ENCODE peak calls at places on chromosomes 2 and 18, in ten cellular contexts. N is SJSA1, G is neural progenitor cell, V is Karpas-422, O is hepatocyte, Q is A673, E is cardiac muscle cell, Y is colonic mucosa, Z is ovary, C is IMR-90. X is an unnamed sample. For H3K27me3, the result is how much of the 10 kb centered on the place peaks cover.

GRCh38 chr2:231590614-231591013 is 2.0 kb upstream of the TEX44 start:
- DNase-seq in N (no peak), V (peak), Z (no peak), O (peak), Q (no peak), E (peak), C (no peak), G (no peak), Y (no peak), X (no peak)

GRCh38 chr2:145096582-145096981 is 576.7 kb upstream of the ZEB2 start:
- DNase-seq in N (no peak), Y (no peak), O (no peak), Q (no peak), V (no peak), E (no peak), C (peak), G (no peak), Z (no peak), X (no peak)

GRCh38 chr2:7646661-7647060 is 729.4 kb downstream of the RNF144A start:
- DNase-seq in N (no peak), Q (no peak), O (no peak), C (no peak), V (no peak), Z (no peak), G (no peak), Y (no peak), E (no peak), X (no peak)

GRCh38 chr2:230891108-230891507 is 26.4 kb downstream of the ITM2C start:
- DNase-seq in G (no peak), O (no peak), Y (no peak), N (no peak), Q (no peak), C (no peak), Z (no peak), E (no peak), V (no peak), X (peak)

GRCh38 chr18:63762518-63762917 is 12.7 kb upstream of the SERPINB7 start:
- DNase-seq in C (peak), G (no peak), E (no peak), Q (no peak), N (no peak), V (no peak), O (no peak), Y (no peak), Z (no peak), X (no peak)

GRCh38 chr18:73564073-73564472 is 583.6 kb downstream of the FBXO15 start:
- DNase-seq in Y (no peak), G (no peak), Q (peak), C (peak), N (peak), E (no peak), V (no peak), O (peak), Z (no peak), X (no peak)

GRCh38 chr2:226478121-226478809 is 321.4 kb downstream of the IRS1 start:
- DNase-seq in O (peak), G (peak), Z (peak), Y (peak), Q (peak), C (peak), V (no peak), E (peak), N (peak), X (no peak)

GRCh38 chr18:30440351-30440750 is 602.2 kb downstream of the DSC3 start:
- DNase-seq in C (no peak), Y (no peak), V (no peak), O (no peak), Q (no peak), Z (no peak), N (no peak), G (no peak), E (no peak), X (no peak)

GRCh38 chr18:36130039-36130831 is 536 bp downstream of the ELP2 start:
- DNase-seq in Y (no peak), C (peak), V (peak), Z (no peak), N (no peak), G (no peak), O (no peak), Q (no peak), E (no peak), X (no peak)

GRCh38 chr2:161005170-161005569 is 155.1 kb upstream of the TANK start:
- DNase-seq in E (no peak), V (peak), Q (no peak), O (no peak), G (no peak), C (no peak), N (no peak), Y (no peak), Z (no peak), X (no peak)

GRCh38 chr2:98518106-98518505 is 73.4 kb downstream of the INPP4A start:
- DNase-seq in Z (no peak), N (no peak), E (no peak), Y (peak), G (peak), O (no peak), C (no peak), V (peak), Q (peak), X (no peak)

GRCh38 chr2:133886735-133887675 is 318.7 kb upstream of the NCKAP5 start:
- DNase-seq in C (peak), O (peak), Q (peak), N (peak), G (peak), Y (peak), V (peak), E (peak), Z (peak), X (peak)

GRCh38 chr2:167844714-167845530 is 402.5 kb downstream of the STK39 start:
- DNase-seq in N (no peak), Y (peak), Q (peak), G (peak), O (peak), Z (no peak), V (peak), E (no peak), C (no peak), X (no peak)

GRCh38 chr18:10490401-10491289 is 35.2 kb upstream of the NAPG start:
- DNase-seq in Y (no peak), N (no peak), E (peak), O (peak), C (no peak), Z (no peak), Q (no peak), G (peak), V (peak), X (no peak)

GRCh38 chr2:219327719-219328118 is 4.8 kb downstream of the RESP18 start:
- DNase-seq in E (no peak), G (no peak), O (no peak), Q (no peak), C (no peak), Z (no peak), N (no peak), Y (no peak), V (no peak), X (no peak)

GRCh38 chr18:3177902-3178687 is 41.7 kb downstream of the MYOM1 start:
- DNase-seq in Y (peak), V (peak), Z (no peak), N (no peak), C (peak), E (no peak), G (no peak), O (no peak), Q (no peak), X (peak)

GRCh38 chr18:12686100-12686499 is 16.4 kb downstream of the CEP76 start:
- DNase-seq in C (peak), E (no peak), G (no peak), V (peak), O (no peak), Z (no peak), Q (peak), N (no peak), Y (no peak), X (no peak)

GRCh38 chr18:23341383-23341782 is 111.7 kb upstream of the RIOK3 start:
- DNase-seq in E (no peak), Z (no peak), N (no peak), C (peak), V (no peak), O (no peak), G (no peak), Q (no peak), Y (no peak), X (no peak)

GRCh38 chr18:42401131-42401673 is 446.2 kb downstream of the PIK3C3 start:
- DNase-seq in Y (no peak), C (no peak), G (peak), Z (no peak), E (no peak), V (no peak), O (no peak), N (no peak), Q (no peak), X (no peak)

GRCh38 chr2:218829868-218830451 is 1.6 kb downstream of the PRKAG3 start:
- DNase-seq in Y (no peak), G (no peak), N (no peak), O (no peak), Z (no peak), E (no peak), V (no peak), Q (no peak), C (no peak), X (no peak)

GRCh38 chr2:64857581-64858471 is 131.4 kb upstream of the SLC1A4 start:
- DNase-seq in Y (peak), G (peak), O (peak), E (peak), V (no peak), C (peak), Z (peak), Q (peak), N (no peak), X (no peak)

GRCh38 chr2:85913854-85914524 is 25.2 kb upstream of the ST3GAL5 start:
- DNase-seq in G (no peak), C (peak), N (no peak), Z (no peak), O (no peak), Y (no peak), E (no peak), Q (no peak), V (no peak), X (no peak)

GRCh38 chr2:168545439-168546082 is 89.5 kb downstream of the CERS6 start:
- DNase-seq in C (peak), G (peak), Q (no peak), Z (no peak), O (peak), E (peak), V (no peak), N (peak), Y (peak), X (no peak)

GRCh38 chr2:137886432-137886831 is 77.8 kb upstream of the HNMT start:
- DNase-seq in O (peak), G (peak), N (no peak), Q (peak), E (peak), Z (no peak), Y (no peak), C (no peak), V (peak), X (no peak)

GRCh38 chr2:230650585-230651137 is 62.0 kb upstream of the CAB39 start:
- DNase-seq in C (no peak), Y (no peak), G (peak), Q (peak), V (no peak), E (no peak), Z (no peak), N (no peak), O (no peak), X (peak)

GRCh38 chr2:96336104-96336775 is 674 bp downstream of the NCAPH start:
- DNase-seq in E (no peak), Q (no peak), Z (no peak), O (no peak), Y (no peak), N (no peak), G (no peak), V (no peak), C (no peak), X (no peak)

GRCh38 chr2:69564604-69565003 is 78.9 kb downstream of the AAK1 start:
- DNase-seq in G (no peak), C (no peak), E (no peak), N (no peak), O (no peak), V (no peak), Q (no peak), Z (no peak), Y (no peak), X (no peak)

GRCh38 chr2:68432696-68433658 is 34.1 kb downstream of the FBXO48 start:
- DNase-seq in C (no peak), G (no peak), N (no peak), O (no peak), Q (no peak), V (peak), E (no peak), Y (no peak), Z (no peak), X (no peak)

GRCh38 chr18:36153203-36153602 is 23.5 kb downstream of the ELP2 start:
- DNase-seq in V (no peak), G (no peak), C (peak), N (no peak), O (peak), Z (peak), Y (no peak), Q (no peak), E (no peak), X (no peak)

GRCh38 chr18:50006470-50007046 is 188.4 kb downstream of the MYO5B start:
- DNase-seq in O (no peak), N (no peak), Y (no peak), Q (no peak), E (no peak), C (no peak), V (no peak), Z (no peak), G (no peak), X (no peak)

GRCh38 chr2:110816404-110817365 is 84.3 kb downstream of the ACOXL start:
- DNase-seq in G (no peak), V (no peak), Z (no peak), N (no peak), C (peak), E (no peak), O (no peak), Y (no peak), Q (no peak), X (no peak)

DNA sequence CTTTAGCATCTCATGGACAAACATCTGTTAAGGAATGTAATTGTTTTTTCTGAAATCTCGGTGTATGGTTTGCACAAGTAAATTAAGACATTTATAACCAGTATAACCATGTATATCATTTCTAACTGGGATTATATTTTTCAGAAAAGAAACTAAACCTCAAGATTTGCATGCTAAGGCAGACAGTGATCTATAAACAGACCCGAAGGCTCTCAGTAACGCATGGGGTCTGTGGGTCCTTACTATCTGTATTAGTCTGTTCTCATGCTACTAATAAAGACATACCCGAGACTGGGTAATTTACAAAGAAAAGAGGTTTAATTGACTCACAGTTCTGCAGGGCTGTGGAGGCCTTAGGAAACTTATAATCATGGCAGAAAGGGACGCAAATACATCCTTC is 130.7 kb downstream of the SLC8A1 start:
- DNase-seq in O (no peak), Y (no peak), Z (no peak), Q (no peak), V (no peak), N (no peak), G (no peak), E (no peak), C (no peak), X (no peak)
- H3K4me3 ChIP-seq in O (no peak), Y (no peak), Z (no peak), Q (no peak), V (no peak), N (no peak), G (no peak), E (no peak), C (no peak), X (no peak)

DNA sequence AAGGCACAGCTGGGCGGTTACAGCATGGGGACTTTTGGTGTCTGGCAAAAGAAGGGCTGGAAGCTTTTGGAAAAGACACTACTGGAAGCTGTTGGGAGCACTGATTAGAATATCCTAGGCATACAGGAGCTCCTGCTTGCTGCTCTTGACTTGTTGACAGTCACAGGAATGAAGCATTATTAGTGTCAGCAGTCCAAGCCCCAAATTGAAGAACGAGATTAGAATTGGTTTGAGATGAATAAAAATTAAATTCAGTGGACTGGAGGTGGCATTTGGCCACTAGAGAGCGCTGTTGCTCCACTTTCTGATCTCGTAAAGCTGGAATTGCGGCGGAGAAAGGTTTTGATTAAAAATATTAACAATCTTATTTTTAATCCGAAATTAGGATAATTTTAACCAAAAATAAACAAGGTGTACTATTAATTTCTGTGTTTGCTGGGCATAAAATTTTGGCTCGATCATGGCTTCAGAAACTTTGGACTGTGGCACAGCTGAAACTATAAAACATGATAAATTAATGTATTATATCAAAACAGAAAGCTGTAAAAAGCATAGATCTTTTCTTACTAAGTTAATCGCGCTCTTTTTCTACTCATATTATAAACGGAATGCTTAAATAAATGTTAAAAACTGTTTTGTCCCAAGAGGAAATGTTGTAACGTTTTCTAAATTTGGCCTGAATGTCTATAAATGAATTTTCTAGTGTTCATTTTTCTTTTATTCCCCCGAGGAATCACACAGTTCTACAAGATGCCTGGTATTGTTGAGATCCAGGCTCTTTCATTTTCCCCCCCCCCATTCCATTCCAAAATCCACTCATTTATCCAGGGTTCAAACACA is 2.4 kb upstream of the HOXD8 start:
- DNase-seq in Q (peak), N (no peak), V (peak), O (peak), E (peak), C (peak), Z (peak), G (peak), Y (peak), X (peak)
- H3K27me3 ChIP-seq in Q (under half), N (under half), V (under half), O (half or more), E (half or more), C (half or more), Z (under half), G (half or more), Y (half or more), X (half or more)

DNA sequence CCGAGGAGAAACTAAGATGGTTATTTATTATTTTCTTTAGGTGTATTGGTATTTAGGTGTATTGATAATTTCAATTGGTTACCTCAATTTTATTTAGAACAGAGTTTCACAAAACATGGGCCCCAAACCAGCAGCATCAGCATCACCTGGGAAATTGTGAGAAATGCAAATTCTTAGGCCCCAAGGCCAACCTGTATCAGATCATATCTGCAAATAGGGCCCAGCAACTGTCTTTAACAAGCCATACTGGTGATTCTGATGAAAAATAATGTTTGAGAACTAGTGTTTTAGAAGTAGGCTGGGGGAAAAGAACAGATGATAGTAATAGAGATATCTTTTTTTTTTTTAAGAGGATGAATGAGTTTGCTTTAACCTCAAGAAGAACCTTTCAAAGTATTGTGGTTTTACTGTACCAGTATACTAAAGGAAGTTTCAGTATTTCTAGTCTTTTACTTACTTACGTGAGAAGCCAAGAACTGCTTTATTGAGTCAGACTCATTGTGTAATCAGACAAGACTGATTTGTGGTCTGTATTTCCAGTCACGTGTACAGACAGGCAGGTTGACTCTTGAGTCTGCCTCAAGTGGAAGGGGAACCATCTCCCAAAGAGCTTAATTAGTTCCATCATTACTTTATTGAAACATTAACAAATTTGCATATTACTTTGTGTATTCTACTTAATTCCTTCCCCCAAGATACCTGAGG is 60.4 kb upstream of the GAREM1 start:
- DNase-seq in O (peak), Q (peak), Z (no peak), E (no peak), C (peak), N (no peak), V (no peak), Y (peak), G (no peak), X (no peak)
- H3K27ac ChIP-seq in O (peak), Q (no peak), Z (no peak), E (no peak), C (no peak), N (no peak), V (no peak), Y (peak), G (no peak), X (no peak)

GRCh38 chr2:25361261-25362048 is 19.7 kb upstream of the DNMT3A start:
- DNase-seq in G (no peak), V (no peak), Q (no peak), Z (peak), E (no peak), O (no peak), C (no peak), N (no peak), Y (no peak), X (no peak)
- H3K4me3 ChIP-seq in G (peak), V (no peak), Q (peak), Z (peak), E (no peak), O (no peak), C (peak), N (no peak), Y (peak), X (peak)

GRCh38 chr2:47181176-47181575 is 26.1 kb upstream of the STPG4 start:
- DNase-seq in V (no peak), C (no peak), G (no peak), E (no peak), N (no peak), Y (no peak), Q (no peak), O (no peak), Z (no peak), X (no peak)
- H3K27me3 ChIP-seq in V (under half), C (under half), G (under half), E (under half), N (under half), Y (under half), Q (under half), O (under half), Z (under half), X (under half)

GRCh38 chr18:79525556-79526467 is 130.1 kb downstream of the NFATC1 start:
- DNase-seq in Z (peak), O (peak), Y (no peak), Q (peak), G (no peak), N (peak), C (no peak), V (no peak), E (no peak), X (peak)
- H3K27ac ChIP-seq in Z (no peak), O (no peak), Y (no peak), Q (no peak), G (no peak), N (no peak), C (no peak), V (no peak), E (no peak), X (peak)

GRCh38 chr2:212794471-212794870 is 255.9 kb upstream of the ERBB4 start:
- DNase-seq in Y (no peak), Z (no peak), O (no peak), G (no peak), Q (peak), E (no peak), N (no peak), C (no peak), V (no peak), X (no peak)

GRCh38 chr2:212791579-212791978 is 253.0 kb upstream of the ERBB4 start:
- DNase-seq in N (no peak), Q (no peak), O (no peak), V (no peak), E (no peak), Y (no peak), C (no peak), G (no peak), Z (no peak), X (no peak)
- H3K4me3 ChIP-seq in N (no peak), Q (no peak), O (no peak), V (no peak), E (no peak), Y (no peak), C (no peak), G (no peak), Z (no peak), X (no peak)

GRCh38 chr2:176092270-176093144 is at the start of gene HOXD13:
- DNase-seq in N (no peak), E (peak), Y (no peak), C (no peak), Q (peak), G (peak), O (peak), Z (no peak), V (no peak), X (no peak)
- H3K27me3 ChIP-seq in N (half or more), E (half or more), Y (half or more), C (half or more), Q (under half), G (half or more), O (half or more), Z (under half), V (under half), X (half or more)